ENCODE peak calls at places on chromosomes 4 and X, in seven cellular contexts. A is mesendoderm, G is mesenchymal stem cell, D is neuronal stem cell, Q is IMR-90, N is H1, F is trophoblast cell. E is an unnamed sample.
A peak's percentile ranks its signal among the peaks of the same experiment; 100 is the strongest.

GRCh38 chrX:24014388-24015018 is 12.5 kb downstream of the KLHL15 start:
- DNase-seq in A (no peak), G (peak; percentile 12), D (no peak), Q (peak; percentile 9), N (no peak), F (no peak), E (no peak)

GRCh38 chr4:8370106-8370787 is 70.3 kb downstream of the ACOX3 start:
- DNase-seq in A (no peak), G (no peak), D (no peak), Q (no peak), N (no peak), F (peak; percentile 28), E (no peak)

GRCh38 chr4:65661469-65661868 is 8.8 kb downstream of the EPHA5 start:
- DNase-seq in A (no peak), G (no peak), D (no peak), Q (no peak), N (no peak), F (no peak), E (peak; percentile 31)

GRCh38 chr4:77146426-77147399 is 10.3 kb upstream of the CCNG2 start:
- DNase-seq in A (peak; percentile 45), G (peak; percentile 57), D (no peak), Q (no peak), N (no peak), F (peak; percentile 96), E (no peak)

GRCh38 chrX:47936224-47936939 is 67.4 kb downstream of the ZNF182 start:
- DNase-seq in A (peak; percentile 47), G (no peak), D (no peak), Q (no peak), N (no peak), F (no peak), E (no peak)

GRCh38 chr4:147487616-147488015 is 6.7 kb downstream of the EDNRA start:
- DNase-seq in A (no peak), G (no peak), D (no peak), Q (no peak), N (no peak), F (no peak), E (no peak)

GRCh38 chr4:173446416-173446815 is 47.5 kb upstream of the SCRG1 start:
- DNase-seq in A (no peak), G (no peak), D (no peak), Q (no peak), N (no peak), F (no peak), E (no peak)

GRCh38 chrX:15883540-15883863 is 28.9 kb upstream of the AP1S2 start:
- DNase-seq in A (no peak), G (no peak), D (no peak), Q (no peak), N (no peak), F (no peak), E (no peak)

GRCh38 chr4:8324640-8325239 is 55.2 kb downstream of the HTRA3 start:
- DNase-seq in A (no peak), G (no peak), D (no peak), Q (peak; percentile 25), N (peak; percentile 17), F (no peak), E (no peak)

GRCh38 chr4:38266616-38267015 is 306.4 kb downstream of the PTTG2 start:
- DNase-seq in A (no peak), G (peak; percentile 56), D (no peak), Q (peak; percentile 48), N (no peak), F (peak; percentile 39), E (no peak)

GRCh38 chrX:40266490-40267333 is 169.0 kb upstream of the BCOR start:
- DNase-seq in A (peak; percentile 70), G (peak; percentile 79), D (peak; percentile 44), Q (peak; percentile 56), N (peak; percentile 72), F (peak; percentile 73), E (peak; percentile 85)

GRCh38 chrX:9318213-9318612 is 146.6 kb upstream of the TBL1X start:
- DNase-seq in A (no peak), G (no peak), D (no peak), Q (no peak), N (no peak), F (no peak), E (no peak)

GRCh38 chrX:42195506-42195905 is 272.2 kb upstream of the CASK start:
- DNase-seq in A (peak; percentile 44), G (no peak), D (no peak), Q (no peak), N (no peak), F (peak; percentile 0), E (peak; percentile 43)

GRCh38 chr4:53459548-53459947 is 82.1 kb downstream of the FIP1L1 start:
- DNase-seq in A (no peak), G (peak; percentile 55), D (no peak), Q (peak; percentile 60), N (no peak), F (no peak), E (no peak)

GRCh38 chr4:2878346-2878745 is 34.7 kb downstream of the ADD1 start:
- DNase-seq in A (no peak), G (no peak), D (no peak), Q (no peak), N (no peak), F (no peak), E (no peak)

GRCh38 chrX:69987691-69988090 is 62.0 kb downstream of the AWAT2 start:
- DNase-seq in A (peak; percentile 11), G (no peak), D (no peak), Q (no peak), N (no peak), F (no peak), E (no peak)

GRCh38 chr4:70277121-70277520 is 34.7 kb downstream of the CSN3 start:
- DNase-seq in A (no peak), G (no peak), D (no peak), Q (no peak), N (no peak), F (no peak), E (no peak)

GRCh38 chrX:149871940-149872339 is 9.0 kb upstream of the MAGEA8 start:
- DNase-seq in A (peak; percentile 49), G (peak; percentile 0), D (no peak), Q (no peak), N (peak; percentile 58), F (peak; percentile 23), E (peak; percentile 62)

GRCh38 chrX:153966283-153966688 is 5.3 kb downstream of the HCFC1 start:
- DNase-seq in A (no peak), G (no peak), D (no peak), Q (no peak), N (no peak), F (peak; percentile 78), E (no peak)

GRCh38 chrX:133888941-133889340 is 96.5 kb downstream of the GPC3 start:
- DNase-seq in A (no peak), G (no peak), D (no peak), Q (no peak), N (no peak), F (no peak), E (no peak)

GRCh38 chrX:103151799-103152198 is 58.9 kb upstream of the NXF3 start:
- DNase-seq in A (peak; percentile 40), G (no peak), D (no peak), Q (no peak), N (no peak), F (no peak), E (no peak)

GRCh38 chr4:5758741-5759140 is 47.7 kb downstream of the EVC start:
- DNase-seq in A (no peak), G (peak; percentile 99), D (no peak), Q (peak; percentile 99), N (no peak), F (peak; percentile 76), E (no peak)

GRCh38 chr4:119207051-119207450 is 5.5 kb upstream of the USP53 start:
- DNase-seq in A (peak; percentile 78), G (no peak), D (no peak), Q (peak; percentile 50), N (no peak), F (peak; percentile 78), E (no peak)

GRCh38 chrX:69179380-69179911 is 14.2 kb upstream of the PJA1 start:
- DNase-seq in A (peak; percentile 84), G (peak; percentile 48), D (peak; percentile 64), Q (peak; percentile 29), N (no peak), F (peak; percentile 12), E (peak; percentile 56)

GRCh38 chrX:35728481-35728880 is 69.7 kb upstream of the MAGEB16 start:
- DNase-seq in A (peak; percentile 48), G (peak; percentile 5), D (no peak), Q (no peak), N (no peak), F (no peak), E (peak; percentile 42)

GRCh38 chrX:23784487-23785301 is 1.7 kb downstream of the SAT1 start:
- DNase-seq in A (no peak), G (peak; percentile 84), D (no peak), Q (peak; percentile 88), N (no peak), F (peak; percentile 62), E (no peak)

GRCh38 chr4:133000012-133000411 is 149.1 kb upstream of the PCDH10 start:
- DNase-seq in A (peak; percentile 14), G (peak; percentile 70), D (no peak), Q (no peak), N (no peak), F (peak; percentile 65), E (no peak)

GRCh38 chr4:98199247-98199646 is 56.0 kb upstream of the STPG2 start:
- DNase-seq in A (no peak), G (no peak), D (no peak), Q (no peak), N (no peak), F (no peak), E (no peak)
- H3K18ac ChIP-seq in A (no peak overlapping the region), G (no peak overlapping the region), D (no peak overlapping the region), Q (no peak overlapping the region), N (no peak overlapping the region), F (no peak overlapping the region), E (no peak overlapping the region)

GRCh38 chr4:47551682-47552081 is 66.6 kb downstream of the ATP10D start:
- DNase-seq in A (no peak), G (peak; percentile 10), D (no peak), Q (peak; percentile 82), N (no peak), F (peak; percentile 64), E (no peak)
- H3K18ac ChIP-seq in A (no peak overlapping the region), G (no peak overlapping the region), D (no peak overlapping the region), Q (peak overlapping the region; percentile 98), N (no peak overlapping the region), F (no peak overlapping the region), E (no peak overlapping the region)

DNA sequence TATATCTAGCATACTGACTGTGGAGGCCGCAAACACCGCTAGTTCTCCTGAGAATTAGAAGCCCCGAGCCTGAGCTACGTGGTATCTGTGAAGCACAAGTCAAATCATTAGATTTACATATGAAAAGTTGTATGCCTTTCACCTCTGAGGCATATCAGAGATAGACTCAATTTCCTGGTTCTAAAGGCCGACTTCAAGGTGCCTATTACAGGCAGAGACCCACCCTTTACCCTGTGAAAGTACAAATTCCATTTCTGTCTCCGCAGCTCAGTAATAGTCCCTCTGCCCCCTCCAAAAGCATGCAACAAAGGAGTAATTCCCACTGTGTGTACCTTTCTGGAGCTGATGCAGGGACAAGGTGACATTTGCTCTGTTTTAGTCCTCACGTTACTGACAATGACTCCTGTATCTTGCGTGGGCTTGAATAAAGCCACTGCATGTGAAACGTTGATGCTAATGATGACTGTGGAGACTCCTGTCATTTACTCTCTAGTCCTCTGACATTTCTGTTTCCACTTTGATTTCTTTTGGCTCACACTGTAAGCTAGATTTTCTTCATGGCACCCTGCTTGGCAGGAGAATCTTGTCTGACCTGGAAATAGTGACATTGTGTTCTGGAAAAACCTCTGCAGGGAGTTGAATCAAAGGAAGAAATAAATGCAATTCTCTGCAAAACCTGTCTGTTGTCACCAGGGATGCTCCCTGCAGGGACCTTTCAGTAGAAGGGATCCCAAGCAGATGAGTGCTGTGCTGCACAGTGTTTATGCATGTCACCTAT is 273.2 kb upstream of the EMCN start:
- DNase-seq in A (no peak), G (no peak), D (no peak), Q (no peak), N (no peak), F (no peak), E (no peak)
- H3K18ac ChIP-seq in A (no peak overlapping the region), G (no peak overlapping the region), D (no peak overlapping the region), Q (no peak overlapping the region), N (no peak overlapping the region), F (no peak overlapping the region), E (no peak overlapping the region)

GRCh38 chr4:54933579-54933978 is 191.8 kb downstream of the KDR start:
- DNase-seq in A (no peak), G (no peak), D (no peak), Q (no peak), N (no peak), F (no peak), E (no peak)
- H3K18ac ChIP-seq in A (no peak overlapping the region), G (no peak overlapping the region), D (no peak overlapping the region), Q (no peak overlapping the region), N (no peak overlapping the region), F (no peak overlapping the region), E (no peak overlapping the region)